ENCODE peak calls at places on chromosomes 7 and 10, in six cellular contexts. G is GM23248; J is right cardiac atrium; B is CD8-positive, alpha-beta memory T cell; Q is mucosa of descending colon; A is Karpas-422. X is an unnamed sample.

GRCh38 chr7:92916751-92917369 is 80.5 kb upstream of the CDK6 start:
- DNase-seq in G (peak), J (no peak), B (no peak), Q (no peak), A (no peak), X (no peak)

GRCh38 chr10:128625926-128626325 is 499.7 kb upstream of the MKI67 start:
- DNase-seq in G (peak), J (no peak), B (no peak), Q (no peak), A (no peak), X (no peak)

GRCh38 chr10:112821042-112821441 is 129.0 kb upstream of the TCF7L2 start:
- DNase-seq in G (no peak), J (no peak), B (no peak), Q (no peak), A (no peak), X (no peak)

GRCh38 chr7:139914306-139914747 is 85.3 kb downstream of the TBXAS1 start:
- DNase-seq in G (peak), J (no peak), B (no peak), Q (no peak), A (no peak), X (no peak)

GRCh38 chr10:15455456-15455855 is 84.4 kb upstream of the FAM171A1 start:
- DNase-seq in G (no peak), J (no peak), B (no peak), Q (no peak), A (no peak), X (no peak)

GRCh38 chr10:80108576-80109239 is 23.8 kb upstream of the PLAC9 start:
- DNase-seq in G (peak), J (no peak), B (no peak), Q (no peak), A (no peak), X (peak)

GRCh38 chr10:69801434-69802315 is at the start of gene COL13A1:
- DNase-seq in G (peak), J (peak), B (no peak), Q (no peak), A (no peak), X (no peak)

GRCh38 chr10:22259280-22259679 is 41.5 kb upstream of the EBLN1 start:
- DNase-seq in G (peak), J (no peak), B (no peak), Q (no peak), A (peak), X (no peak)

GRCh38 chr7:47266799-47267198 is 315.1 kb downstream of the TNS3 start:
- DNase-seq in G (peak), J (no peak), B (no peak), Q (peak), A (no peak), X (no peak)

GRCh38 chr7:136845899-136846465 is 22.5 kb upstream of the CHRM2 start:
- DNase-seq in G (no peak), J (no peak), B (no peak), Q (no peak), A (no peak), X (no peak)

GRCh38 chr7:24192053-24192452 is 91.9 kb upstream of the NPY start:
- DNase-seq in G (no peak), J (no peak), B (no peak), Q (no peak), A (no peak), X (no peak)

GRCh38 chr7:43509906-43510305 is 73.0 kb upstream of the STK17A start:
- DNase-seq in G (no peak), J (no peak), B (no peak), Q (no peak), A (no peak), X (no peak)

GRCh38 chr7:120308171-120308570 is 35.2 kb downstream of the KCND2 start:
- DNase-seq in G (no peak), J (no peak), B (no peak), Q (no peak), A (no peak), X (no peak)
- H3K4me3 ChIP-seq in G (no peak), J (no peak), B (no peak), Q (no peak), A (no peak), X (no peak)

GRCh38 chr7:40717242-40717641 is 582.4 kb downstream of the SUGCT start:
- DNase-seq in G (peak), J (peak), B (no peak), Q (peak), A (no peak), X (no peak)
- H3K4me3 ChIP-seq in G (peak), J (no peak), B (no peak), Q (no peak), A (no peak), X (no peak)

DNA sequence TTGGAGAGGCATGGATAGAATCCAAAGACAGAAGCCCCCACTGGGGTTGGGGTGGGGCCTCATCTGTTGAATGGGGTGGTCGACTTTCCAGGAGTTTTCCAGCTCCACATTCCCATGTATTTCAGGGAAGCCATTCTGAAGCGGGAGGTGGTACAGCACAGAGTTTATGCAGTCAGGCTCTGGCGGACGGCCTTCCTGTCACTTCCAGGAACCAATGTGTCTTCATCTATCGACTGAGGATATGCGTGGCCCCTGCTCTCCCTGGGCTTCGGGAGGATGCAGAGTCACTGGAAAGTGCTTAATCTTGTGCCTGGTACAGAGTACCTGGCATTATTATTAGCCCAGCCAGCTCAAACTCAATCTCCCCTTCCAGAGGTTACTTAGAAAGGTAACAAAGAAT is 26.3 kb downstream of the DOCK1 start:
- DNase-seq in G (no peak), J (no peak), B (no peak), Q (no peak), A (no peak), X (no peak)
- H3K4me3 ChIP-seq in G (peak), J (peak), B (no peak), Q (no peak), A (no peak), X (no peak)

GRCh38 chr7:143384148-143384547 is 3.0 kb downstream of the ZYX start:
- DNase-seq in G (peak), J (no peak), B (no peak), Q (no peak), A (no peak), X (no peak)
- H3K4me3 ChIP-seq in G (peak), J (peak), B (peak), Q (no peak), A (no peak), X (no peak)

GRCh38 chr10:125159486-125159931 is 854 bp downstream of the CTBP2 start:
- DNase-seq in G (peak), J (peak), B (no peak), Q (peak), A (no peak), X (no peak)

GRCh38 chr10:125161570-125162139 is 1.3 kb upstream of the CTBP2 start:
- DNase-seq in G (no peak), J (no peak), B (no peak), Q (peak), A (no peak), X (no peak)

GRCh38 chr10:125162181-125162906 is 2.0 kb upstream of the CTBP2 start:
- DNase-seq in G (no peak), J (no peak), B (no peak), Q (peak), A (no peak), X (no peak)

GRCh38 chr10:125159932-125160855 is at the start of gene CTBP2:
- DNase-seq in G (peak), J (peak), B (no peak), Q (peak), A (no peak), X (no peak)

DNA sequence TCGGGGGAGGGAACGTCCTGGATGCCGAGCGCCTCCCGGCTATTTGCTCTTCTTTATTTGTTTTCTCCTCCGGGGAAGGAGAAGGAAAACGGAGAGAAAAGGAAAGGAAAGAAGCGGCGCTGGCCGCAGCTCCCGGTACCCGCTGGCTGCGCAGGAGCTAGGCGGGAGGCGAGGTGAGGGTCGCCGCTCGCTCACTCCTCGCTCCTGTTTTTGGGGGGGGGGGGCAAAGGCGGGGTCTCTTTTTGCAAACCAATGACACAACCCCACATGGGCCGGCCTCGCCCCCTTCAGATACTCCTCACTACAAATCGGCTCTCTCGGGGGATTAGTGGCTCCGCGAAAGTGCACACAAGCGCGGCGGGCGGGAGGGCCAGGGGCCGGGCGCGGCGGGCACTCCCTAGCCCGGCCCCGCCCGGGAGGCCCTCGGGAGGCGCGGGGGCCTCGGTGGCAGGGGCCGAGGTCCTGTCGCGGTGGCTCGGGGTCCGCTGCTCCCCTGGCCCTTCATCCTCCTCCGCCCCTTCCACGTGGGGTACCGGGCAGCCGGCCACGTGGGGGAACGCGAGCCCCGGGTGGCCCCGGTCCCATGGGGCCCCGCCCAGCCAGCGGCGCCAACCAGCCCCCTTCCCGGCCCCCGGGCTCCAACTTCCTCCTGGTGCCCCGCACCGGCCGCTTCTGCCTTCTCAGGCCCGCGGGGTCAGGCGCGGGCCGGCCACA is 650 bp upstream of the CTBP2 start:
- DNase-seq in G (peak), J (peak), B (no peak), Q (peak), A (no peak), X (no peak)
- H3K4me3 ChIP-seq in G (peak), J (peak), B (no peak), Q (peak), A (no peak), X (no peak)

GRCh38 chr10:104767282-104767681 is 126.2 kb downstream of the SORCS3 start:
- DNase-seq in G (no peak), J (no peak), B (no peak), Q (no peak), A (peak), X (no peak)
- H3K4me3 ChIP-seq in G (no peak), J (no peak), B (no peak), Q (no peak), A (no peak), X (no peak)

DNA sequence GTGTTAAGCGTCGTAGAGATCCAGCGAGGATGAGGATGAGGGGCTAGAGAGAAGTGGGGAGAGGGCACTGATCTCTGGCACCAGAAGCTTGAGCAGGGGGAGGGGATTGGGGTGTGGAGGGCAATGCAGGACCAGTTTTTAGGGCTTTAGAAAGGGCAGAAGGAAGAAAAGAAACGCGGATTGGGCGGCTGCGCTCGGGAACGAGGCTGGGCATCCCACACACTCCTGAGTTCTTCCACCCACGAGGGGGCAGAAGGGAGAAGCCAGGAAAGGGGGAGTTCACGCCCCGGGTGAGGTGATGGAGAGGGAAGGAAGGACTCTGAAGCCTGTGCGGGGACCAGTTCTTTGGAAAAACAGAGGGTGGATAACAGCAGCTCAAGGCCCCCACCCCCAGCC is 6.1 kb upstream of the VGF start:
- DNase-seq in G (no peak), J (no peak), B (no peak), Q (no peak), A (no peak), X (no peak)
- H3K4me3 ChIP-seq in G (no peak), J (no peak), B (no peak), Q (no peak), A (no peak), X (no peak)

GRCh38 chr7:74480861-74481417 is 27.2 kb downstream of the GTF2IRD1 start:
- DNase-seq in G (peak), J (peak), B (no peak), Q (peak), A (no peak), X (no peak)

GRCh38 chr7:74477188-74477587 is 23.5 kb downstream of the GTF2IRD1 start:
- DNase-seq in G (no peak), J (no peak), B (no peak), Q (no peak), A (no peak), X (no peak)

GRCh38 chr7:74478671-74479065 is 25.0 kb downstream of the GTF2IRD1 start:
- DNase-seq in G (no peak), J (no peak), B (no peak), Q (no peak), A (no peak), X (no peak)

GRCh38 chr7:74479961-74480829 is 26.5 kb downstream of the GTF2IRD1 start:
- DNase-seq in G (peak), J (peak), B (no peak), Q (peak), A (no peak), X (no peak)

GRCh38 chr7:74479066-74479781 is 25.5 kb downstream of the GTF2IRD1 start:
- DNase-seq in G (peak), J (peak), B (no peak), Q (peak), A (no peak), X (no peak)
- H3K4me3 ChIP-seq in G (peak), J (no peak), B (no peak), Q (no peak), A (no peak), X (no peak)

X was measured in Jurkat, Clone E6-1.